ENCODE peak calls at places on chromosomes 4 and X, in ten cellular contexts. G is mucosa of descending colon, P is activated B cell treated with CpG ODN at 0.5 μM for 24 hours, Q is T-helper 17 cell, I is psoas muscle, J is NCI-H446 treated with DMSO at 0.1 percent for 48 hours, O is DMS53, M is brain microvascular endothelial cell, R is fibroblast of lung, U is HT1080. L is an unnamed sample.

GRCh38 chrX:119647089-119647488 is 40.9 kb upstream of the NKRF start:
- DNase-seq in G (no peak), P (no peak), Q (no peak), I (no peak), J (no peak), O (no peak), M (no peak), R (no peak), U (no peak), L (no peak)

GRCh38 chr4:34196375-34196774 is 2047.9 kb downstream of the ARAP2 start:
- DNase-seq in G (no peak), P (no peak), Q (no peak), I (no peak), J (no peak), O (no peak), M (no peak), R (no peak), U (no peak), L (no peak)

GRCh38 chrX:114906978-114907510 is 110.4 kb downstream of the IL13RA2 start:
- DNase-seq in G (no peak), P (no peak), Q (no peak), I (no peak), J (no peak), O (peak), M (no peak), R (no peak), U (no peak), L (no peak)

GRCh38 chr4:25154594-25155265 is 5.5 kb downstream of the SEPSECS start:
- DNase-seq in G (no peak), P (no peak), Q (no peak), I (no peak), J (no peak), O (peak), M (no peak), R (no peak), U (no peak), L (no peak)

GRCh38 chrX:38817004-38817703 is 15.9 kb downstream of the MID1IP1 start:
- DNase-seq in G (peak), P (no peak), Q (no peak), I (peak), J (no peak), O (peak), M (peak), R (peak), U (peak), L (no peak)

GRCh38 chrX:110224926-110225617 is 92.8 kb downstream of the AMMECR1 start:
- DNase-seq in G (no peak), P (no peak), Q (no peak), I (no peak), J (no peak), O (no peak), M (no peak), R (no peak), U (no peak), L (no peak)

GRCh38 chr4:26573389-26573794 is 10.5 kb upstream of the TBC1D19 start:
- DNase-seq in G (no peak), P (no peak), Q (no peak), I (no peak), J (no peak), O (no peak), M (no peak), R (peak), U (no peak), L (no peak)

GRCh38 chrX:23478056-23478455 is 143.4 kb downstream of the PTCHD1 start:
- DNase-seq in G (no peak), P (no peak), Q (no peak), I (no peak), J (no peak), O (no peak), M (peak), R (peak), U (peak), L (no peak)

GRCh38 chr4:78143634-78144033 is 86.5 kb downstream of the FRAS1 start:
- DNase-seq in G (no peak), P (no peak), Q (no peak), I (no peak), J (no peak), O (no peak), M (no peak), R (no peak), U (no peak), L (no peak)

GRCh38 chrX:91434351-91435168 is at the start of gene PABPC5:
- DNase-seq in G (peak), P (no peak), Q (no peak), I (peak), J (no peak), O (peak), M (peak), R (peak), U (peak), L (no peak)

GRCh38 chr4:100084892-100085291 is 105.4 kb downstream of the DDIT4L start:
- DNase-seq in G (no peak), P (no peak), Q (no peak), I (no peak), J (no peak), O (no peak), M (no peak), R (no peak), U (no peak), L (no peak)

GRCh38 chr4:164935363-164935762 is 42.1 kb downstream of the TRIM61 start:
- DNase-seq in G (no peak), P (no peak), Q (no peak), I (no peak), J (no peak), O (peak), M (peak), R (no peak), U (peak), L (no peak)

GRCh38 chr4:87978656-87979055 is 3.1 kb downstream of the SPP1 start:
- DNase-seq in G (no peak), P (no peak), Q (no peak), I (no peak), J (no peak), O (no peak), M (peak), R (peak), U (peak), L (no peak)

GRCh38 chrX:96763608-96764007 is 79.0 kb downstream of the DIAPH2 start:
- DNase-seq in G (no peak), P (no peak), Q (no peak), I (no peak), J (no peak), O (no peak), M (no peak), R (no peak), U (no peak), L (no peak)

GRCh38 chrX:118522230-118522926 is 26.8 kb downstream of the DOCK11 start:
- DNase-seq in G (no peak), P (no peak), Q (no peak), I (no peak), J (no peak), O (no peak), M (no peak), R (no peak), U (no peak), L (no peak)

GRCh38 chr4:147617841-147618421 is 734 bp downstream of the TMEM184C start:
- DNase-seq in G (no peak), P (no peak), Q (no peak), I (no peak), J (no peak), O (no peak), M (no peak), R (no peak), U (no peak), L (no peak)

GRCh38 chr4:2417765-2418651 is at the start of gene ZFYVE28:
- DNase-seq in G (no peak), P (no peak), Q (no peak), I (no peak), J (no peak), O (peak), M (no peak), R (no peak), U (no peak), L (no peak)

GRCh38 chrX:72048515-72049455 is 82.9 kb downstream of the RTL5 start:
- DNase-seq in G (no peak), P (no peak), Q (no peak), I (no peak), J (no peak), O (peak), M (no peak), R (no peak), U (no peak), L (no peak)

GRCh38 chr4:169745291-169745690 is 12.5 kb downstream of the HPF1 start:
- DNase-seq in G (no peak), P (no peak), Q (no peak), I (no peak), J (no peak), O (no peak), M (no peak), R (peak), U (peak), L (no peak)

GRCh38 chr4:8039290-8039689 is 99.6 kb upstream of the AFAP1 start:
- DNase-seq in G (no peak), P (no peak), Q (no peak), I (no peak), J (no peak), O (peak), M (no peak), R (no peak), U (no peak), L (no peak)

GRCh38 chr4:28868831-28869230 is 1851.3 kb upstream of the PCDH7 start:
- DNase-seq in G (no peak), P (no peak), Q (no peak), I (no peak), J (no peak), O (no peak), M (no peak), R (peak), U (no peak), L (no peak)

GRCh38 chrX:39559229-39559628 is 538.5 kb downstream of the BCOR start:
- DNase-seq in G (no peak), P (no peak), Q (no peak), I (no peak), J (no peak), O (no peak), M (no peak), R (peak), U (no peak), L (no peak)

GRCh38 chrX:2311483-2311882 is 189.3 kb downstream of the DHRSX start:
- DNase-seq in G (no peak), P (no peak), Q (no peak), I (no peak), J (no peak), O (no peak), M (no peak), R (peak), U (no peak), L (no peak)

GRCh38 chr4:26083987-26084386 is 170.0 kb downstream of the SMIM20 start:
- DNase-seq in G (no peak), P (no peak), Q (no peak), I (peak), J (no peak), O (no peak), M (peak), R (peak), U (peak), L (no peak)